ENCODE peak calls at places on chromosomes 1 and 21, in seven cellular contexts. One of them, this sample, is unnamed.
A peak's percentile ranks its signal among the peaks of the same experiment; 100 is the strongest.

GRCh38 chr1:241323510-241323909 is 33.5 kb downstream of the RGS7 start:
- DNase-seq in tibial artery: no peak
- DNase-seq in H9: peak; percentile 63
- DNase-seq in neural progenitor cell: peak; percentile 80
- DNase-seq in stomach: peak; percentile 33
- DNase-seq in BE2C: no peak
- DNase-seq in uterus: no peak
- DNase-seq in this sample: no peak

GRCh38 chr1:5967351-5968160 is 24.7 kb downstream of the NPHP4 start:
- DNase-seq in tibial artery: peak; percentile 71
- DNase-seq in uterus: no peak
- DNase-seq in BE2C: no peak
- DNase-seq in stomach: no peak
- DNase-seq in neural progenitor cell: no peak
- DNase-seq in H9: no peak
- DNase-seq in this sample: no peak

GRCh38 chr21:32131960-32132359 is 146.9 kb downstream of the MIS18A start:
- DNase-seq in uterus: no peak
- DNase-seq in neural progenitor cell: no peak
- DNase-seq in stomach: no peak
- DNase-seq in H9: peak; percentile 20
- DNase-seq in tibial artery: no peak
- DNase-seq in BE2C: no peak
- DNase-seq in this sample: no peak

GRCh38 chr1:47179988-47180563 is 9.8 kb downstream of the PDZK1IP1 start:
- DNase-seq in uterus: no peak
- DNase-seq in stomach: peak; percentile 43
- DNase-seq in tibial artery: no peak
- DNase-seq in H9: no peak
- DNase-seq in neural progenitor cell: no peak
- DNase-seq in BE2C: no peak
- DNase-seq in this sample: no peak

GRCh38 chr1:20141001-20141400 is 1.9 kb downstream of the PLA2G2F start:
- DNase-seq in BE2C: no peak
- DNase-seq in uterus: no peak
- DNase-seq in H9: peak; percentile 19
- DNase-seq in tibial artery: peak; percentile 46
- DNase-seq in neural progenitor cell: no peak
- DNase-seq in stomach: no peak
- DNase-seq in this sample: no peak

GRCh38 chr1:202578001-202578500 is 132.2 kb downstream of the SYT2 start:
- DNase-seq in stomach: no peak
- DNase-seq in tibial artery: no peak
- DNase-seq in H9: no peak
- DNase-seq in neural progenitor cell: peak; percentile 45
- DNase-seq in uterus: no peak
- DNase-seq in BE2C: no peak
- DNase-seq in this sample: no peak

GRCh38 chr1:234619794-234620247 is 9.8 kb upstream of the IRF2BP2 start:
- DNase-seq in neural progenitor cell: no peak
- DNase-seq in BE2C: no peak
- DNase-seq in H9: no peak
- DNase-seq in stomach: no peak
- DNase-seq in tibial artery: no peak
- DNase-seq in uterus: no peak
- DNase-seq in this sample: no peak

GRCh38 chr1:14969006-14969405 is 184.5 kb upstream of the TMEM51 start:
- DNase-seq in BE2C: no peak
- DNase-seq in neural progenitor cell: peak; percentile 27
- DNase-seq in uterus: no peak
- DNase-seq in H9: no peak
- DNase-seq in stomach: no peak
- DNase-seq in tibial artery: no peak
- DNase-seq in this sample: peak; percentile 16

GRCh38 chr1:37038079-37038702 is 3.9 kb upstream of the GRIK3 start:
- DNase-seq in neural progenitor cell: peak; percentile 86
- DNase-seq in uterus: no peak
- DNase-seq in stomach: no peak
- DNase-seq in H9: peak; percentile 52
- DNase-seq in tibial artery: no peak
- DNase-seq in BE2C: peak; percentile 53
- DNase-seq in this sample: no peak

GRCh38 chr1:208172389-208173140 is 71.6 kb downstream of the PLXNA2 start:
- DNase-seq in BE2C: no peak
- DNase-seq in H9: no peak
- DNase-seq in tibial artery: no peak
- DNase-seq in neural progenitor cell: no peak
- DNase-seq in stomach: no peak
- DNase-seq in uterus: no peak
- DNase-seq in this sample: no peak

GRCh38 chr1:29599071-29599470 is 362.7 kb downstream of the PTPRU start:
- DNase-seq in H9: no peak
- DNase-seq in neural progenitor cell: no peak
- DNase-seq in stomach: no peak
- DNase-seq in tibial artery: no peak
- DNase-seq in uterus: no peak
- DNase-seq in BE2C: no peak
- DNase-seq in this sample: no peak

GRCh38 chr1:34060901-34061415 is 104.1 kb downstream of the CSMD2 start:
- DNase-seq in tibial artery: peak; percentile 73
- DNase-seq in neural progenitor cell: no peak
- DNase-seq in stomach: no peak
- DNase-seq in H9: no peak
- DNase-seq in uterus: no peak
- DNase-seq in BE2C: no peak
- DNase-seq in this sample: no peak

GRCh38 chr1:247243738-247244137 is 12.1 kb upstream of the VN1R5 start:
- DNase-seq in uterus: no peak
- DNase-seq in stomach: no peak
- DNase-seq in H9: no peak
- DNase-seq in tibial artery: no peak
- DNase-seq in neural progenitor cell: no peak
- DNase-seq in BE2C: no peak
- DNase-seq in this sample: no peak

GRCh38 chr1:156675715-156676311 is 1.4 kb downstream of the NES start:
- DNase-seq in H9: peak; percentile 62
- DNase-seq in tibial artery: no peak
- DNase-seq in BE2C: peak; percentile 84
- DNase-seq in neural progenitor cell: peak; percentile 65
- DNase-seq in uterus: no peak
- DNase-seq in stomach: no peak
- DNase-seq in this sample: no peak
- H3K4me1 ChIP-seq in H9: peaks cover 19% of the 10 kb centered on the region
- H3K4me1 ChIP-seq in tibial artery: peaks cover 41% of the 10 kb centered on the region
- H3K4me1 ChIP-seq in BE2C: peaks cover 15% of the 10 kb centered on the region
- H3K4me1 ChIP-seq in neural progenitor cell: peaks cover 44% of the 10 kb centered on the region
- H3K4me1 ChIP-seq in uterus: no peaks in the 10 kb centered on the region
- H3K4me1 ChIP-seq in stomach: peaks cover 14% of the 10 kb centered on the region
- H3K4me1 ChIP-seq in this sample: peaks cover 6% of the 10 kb centered on the region

GRCh38 chr1:156439036-156439435 is 61.5 kb downstream of the MEF2D start:
- DNase-seq in uterus: no peak
- DNase-seq in tibial artery: no peak
- DNase-seq in neural progenitor cell: no peak
- DNase-seq in BE2C: no peak
- DNase-seq in stomach: no peak
- DNase-seq in H9: no peak
- DNase-seq in this sample: no peak

GRCh38 chr1:156439771-156440183 is 60.8 kb downstream of the MEF2D start:
- DNase-seq in stomach: no peak
- DNase-seq in tibial artery: no peak
- DNase-seq in H9: peak; percentile 65
- DNase-seq in uterus: no peak
- DNase-seq in BE2C: no peak
- DNase-seq in neural progenitor cell: peak; percentile 96
- DNase-seq in this sample: no peak

GRCh38 chr1:156438278-156438987 is 62.1 kb downstream of the MEF2D start:
- DNase-seq in BE2C: no peak
- DNase-seq in neural progenitor cell: no peak
- DNase-seq in H9: no peak
- DNase-seq in tibial artery: no peak
- DNase-seq in uterus: no peak
- DNase-seq in stomach: no peak
- DNase-seq in this sample: no peak

GRCh38 chr1:156437465-156437864 is 63.1 kb downstream of the MEF2D start:
- DNase-seq in neural progenitor cell: no peak
- DNase-seq in tibial artery: no peak
- DNase-seq in stomach: no peak
- DNase-seq in uterus: no peak
- DNase-seq in H9: no peak
- DNase-seq in BE2C: no peak
- DNase-seq in this sample: no peak

GRCh38 chr1:156440689-156441437 is 59.7 kb downstream of the MEF2D start:
- DNase-seq in tibial artery: no peak
- DNase-seq in uterus: no peak
- DNase-seq in stomach: no peak
- DNase-seq in BE2C: no peak
- DNase-seq in neural progenitor cell: no peak
- DNase-seq in H9: no peak
- DNase-seq in this sample: no peak
- H3K27me3 ChIP-seq in tibial artery: peaks cover 93% of the 10 kb centered on the region
- H3K27me3 ChIP-seq in uterus: peaks cover 52% of the 10 kb centered on the region
- H3K27me3 ChIP-seq in stomach: peaks cover 85% of the 10 kb centered on the region
- H3K27me3 ChIP-seq in BE2C: peaks cover 52% of the 10 kb centered on the region
- H3K27me3 ChIP-seq in neural progenitor cell: peaks cover 98% of the 10 kb centered on the region
- H3K27me3 ChIP-seq in H9: peaks cover 73% of the 10 kb centered on the region
- H3K27me3 ChIP-seq in this sample: peaks cover 50% of the 10 kb centered on the region

GRCh38 chr1:116918714-116919357 is 9.1 kb downstream of the PTGFRN start:
- DNase-seq in uterus: no peak
- DNase-seq in tibial artery: no peak
- DNase-seq in BE2C: no peak
- DNase-seq in stomach: no peak
- DNase-seq in H9: no peak
- DNase-seq in neural progenitor cell: no peak
- DNase-seq in this sample: no peak

GRCh38 chr1:116921301-116921885 is 11.7 kb downstream of the PTGFRN start:
- DNase-seq in tibial artery: no peak
- DNase-seq in H9: no peak
- DNase-seq in stomach: no peak
- DNase-seq in uterus: no peak
- DNase-seq in BE2C: no peak
- DNase-seq in neural progenitor cell: no peak
- DNase-seq in this sample: no peak

GRCh38 chr1:116921937-116922336 is 12.2 kb downstream of the PTGFRN start:
- DNase-seq in H9: no peak
- DNase-seq in BE2C: no peak
- DNase-seq in tibial artery: no peak
- DNase-seq in uterus: no peak
- DNase-seq in neural progenitor cell: no peak
- DNase-seq in stomach: no peak
- DNase-seq in this sample: no peak

GRCh38 chr1:116919802-116920201 is 10.1 kb downstream of the PTGFRN start:
- DNase-seq in stomach: no peak
- DNase-seq in uterus: no peak
- DNase-seq in BE2C: peak; percentile 16
- DNase-seq in tibial artery: no peak
- DNase-seq in neural progenitor cell: no peak
- DNase-seq in H9: no peak
- DNase-seq in this sample: no peak

DNA sequence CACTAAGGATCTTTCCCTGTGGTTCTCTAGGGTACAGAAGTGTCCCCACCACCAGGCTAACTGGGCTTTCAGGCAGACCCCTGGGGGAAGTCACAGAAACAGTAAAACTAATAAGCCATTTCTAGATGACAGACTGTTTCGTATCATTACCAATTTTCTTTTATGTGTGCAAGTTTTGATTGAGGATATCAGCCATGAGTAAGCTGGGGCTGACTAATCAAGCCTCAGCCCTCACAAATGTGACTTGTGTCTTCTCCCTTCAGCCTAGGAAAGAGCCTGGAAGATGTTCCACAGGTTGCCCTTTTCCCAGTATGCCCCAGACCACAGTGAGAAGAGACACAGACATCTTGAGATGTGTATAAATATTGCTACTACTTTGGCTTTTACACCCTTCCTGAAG is 10.5 kb downstream of the PTGFRN start:
- DNase-seq in BE2C: no peak
- DNase-seq in tibial artery: no peak
- DNase-seq in H9: no peak
- DNase-seq in stomach: no peak
- DNase-seq in neural progenitor cell: no peak
- DNase-seq in uterus: no peak
- DNase-seq in this sample: no peak
- H3K4me1 ChIP-seq in BE2C: peaks cover 4% of the 10 kb centered on the region
- H3K4me1 ChIP-seq in tibial artery: no peaks in the 10 kb centered on the region
- H3K4me1 ChIP-seq in H9: peaks cover 1% of the 10 kb centered on the region
- H3K4me1 ChIP-seq in stomach: no peaks in the 10 kb centered on the region
- H3K4me1 ChIP-seq in neural progenitor cell: peaks cover 4% of the 10 kb centered on the region
- H3K4me1 ChIP-seq in uterus: no peaks in the 10 kb centered on the region
- H3K4me1 ChIP-seq in this sample: no peaks in the 10 kb centered on the region

DNA sequence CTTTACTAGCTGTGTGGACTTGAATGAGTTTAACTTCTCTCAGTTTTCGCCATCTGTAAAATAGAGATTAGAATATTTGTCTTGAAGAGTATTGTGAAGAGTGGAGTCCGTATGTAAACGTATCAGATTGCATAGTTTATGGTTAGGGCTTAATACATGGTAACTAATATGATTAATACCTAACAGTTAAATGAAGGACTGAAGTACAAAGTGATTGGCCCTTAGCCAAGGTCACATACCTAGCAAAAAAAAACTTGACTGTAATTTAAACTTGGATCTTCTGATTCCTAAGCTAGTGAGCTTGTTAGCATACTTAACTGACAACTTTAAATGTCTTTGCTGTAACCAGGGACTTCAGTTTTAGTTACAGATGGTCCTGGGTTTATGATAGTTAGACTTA is 1.9 kb downstream of the GIPC2 start:
- DNase-seq in H9: no peak
- DNase-seq in uterus: no peak
- DNase-seq in neural progenitor cell: no peak
- DNase-seq in BE2C: no peak
- DNase-seq in tibial artery: no peak
- DNase-seq in stomach: no peak
- DNase-seq in this sample: no peak
- H3K27me3 ChIP-seq in H9: peaks cover 3% of the 10 kb centered on the region
- H3K27me3 ChIP-seq in uterus: no peaks in the 10 kb centered on the region
- H3K27me3 ChIP-seq in neural progenitor cell: peaks cover 63% of the 10 kb centered on the region
- H3K27me3 ChIP-seq in BE2C: peaks cover 15% of the 10 kb centered on the region
- H3K27me3 ChIP-seq in tibial artery: no peaks in the 10 kb centered on the region
- H3K27me3 ChIP-seq in stomach: peaks cover 8% of the 10 kb centered on the region
- H3K27me3 ChIP-seq in this sample: peaks cover 19% of the 10 kb centered on the region